ENCODE peak calls at places on chromosomes 12 and 14, in ten cellular contexts. One of them, this sample, is unnamed.

GRCh38 chr14:91115986-91116385 is 2.1 kb downstream of the DGLUCY start:
- DNase-seq in SK-N-SH: no peak
- DNase-seq in CD14-positive monocyte: no peak
- DNase-seq in right lobe of liver: no peak
- DNase-seq in lung: no peak
- DNase-seq in upper lobe of right lung: no peak
- DNase-seq in GM20000: no peak
- DNase-seq in IMR-90: peak
- DNase-seq in AG10803: no peak
- DNase-seq in esophagus squamous epithelium: no peak
- DNase-seq in this sample: no peak

GRCh38 chr14:101472518-101472849 is 88.8 kb upstream of the DIO3 start:
- DNase-seq in SK-N-SH: no peak
- DNase-seq in CD14-positive monocyte: no peak
- DNase-seq in right lobe of liver: no peak
- DNase-seq in lung: no peak
- DNase-seq in upper lobe of right lung: no peak
- DNase-seq in GM20000: no peak
- DNase-seq in IMR-90: no peak
- DNase-seq in AG10803: no peak
- DNase-seq in esophagus squamous epithelium: no peak
- DNase-seq in this sample: no peak

GRCh38 chr12:121748218-121748570 is 35.6 kb downstream of the TMEM120B start:
- DNase-seq in SK-N-SH: no peak
- DNase-seq in CD14-positive monocyte: no peak
- DNase-seq in right lobe of liver: no peak
- DNase-seq in lung: no peak
- DNase-seq in upper lobe of right lung: no peak
- DNase-seq in GM20000: no peak
- DNase-seq in IMR-90: no peak
- DNase-seq in AG10803: no peak
- DNase-seq in esophagus squamous epithelium: no peak
- DNase-seq in this sample: no peak

GRCh38 chr14:99497341-99497740 is 16.1 kb downstream of the CCNK start:
- DNase-seq in SK-N-SH: no peak
- DNase-seq in CD14-positive monocyte: no peak
- DNase-seq in right lobe of liver: no peak
- DNase-seq in lung: no peak
- DNase-seq in upper lobe of right lung: no peak
- DNase-seq in GM20000: no peak
- DNase-seq in IMR-90: no peak
- DNase-seq in AG10803: no peak
- DNase-seq in esophagus squamous epithelium: no peak
- DNase-seq in this sample: no peak

GRCh38 chr14:61706096-61706690 is 10.9 kb downstream of the HIF1A start:
- DNase-seq in SK-N-SH: no peak
- DNase-seq in CD14-positive monocyte: no peak
- DNase-seq in right lobe of liver: no peak
- DNase-seq in lung: no peak
- DNase-seq in upper lobe of right lung: no peak
- DNase-seq in GM20000: no peak
- DNase-seq in IMR-90: no peak
- DNase-seq in AG10803: no peak
- DNase-seq in esophagus squamous epithelium: no peak
- DNase-seq in this sample: no peak

GRCh38 chr12:75706786-75707605 is 195.6 kb upstream of the KRR1 start:
- DNase-seq in SK-N-SH: peak
- DNase-seq in CD14-positive monocyte: no peak
- DNase-seq in right lobe of liver: no peak
- DNase-seq in lung: no peak
- DNase-seq in upper lobe of right lung: no peak
- DNase-seq in GM20000: peak
- DNase-seq in IMR-90: peak
- DNase-seq in AG10803: peak
- DNase-seq in esophagus squamous epithelium: no peak
- DNase-seq in this sample: peak

GRCh38 chr14:75514673-75515630 is 7.3 kb upstream of the BATF start:
- DNase-seq in SK-N-SH: no peak
- DNase-seq in CD14-positive monocyte: no peak
- DNase-seq in right lobe of liver: no peak
- DNase-seq in lung: no peak
- DNase-seq in upper lobe of right lung: no peak
- DNase-seq in GM20000: no peak
- DNase-seq in IMR-90: peak
- DNase-seq in AG10803: no peak
- DNase-seq in esophagus squamous epithelium: no peak
- DNase-seq in this sample: no peak

GRCh38 chr14:65849558-65849957 is 437.0 kb downstream of the FUT8 start:
- DNase-seq in SK-N-SH: no peak
- DNase-seq in CD14-positive monocyte: no peak
- DNase-seq in right lobe of liver: no peak
- DNase-seq in lung: no peak
- DNase-seq in upper lobe of right lung: no peak
- DNase-seq in GM20000: no peak
- DNase-seq in IMR-90: no peak
- DNase-seq in AG10803: no peak
- DNase-seq in esophagus squamous epithelium: no peak
- DNase-seq in this sample: no peak

GRCh38 chr14:93207468-93208308 is 632 bp downstream of the UBR7 start:
- DNase-seq in SK-N-SH: peak
- DNase-seq in CD14-positive monocyte: no peak
- DNase-seq in right lobe of liver: no peak
- DNase-seq in lung: peak
- DNase-seq in upper lobe of right lung: no peak
- DNase-seq in GM20000: peak
- DNase-seq in IMR-90: peak
- DNase-seq in AG10803: peak
- DNase-seq in esophagus squamous epithelium: no peak
- DNase-seq in this sample: no peak

GRCh38 chr14:93201155-93201704 is 5.6 kb downstream of the GON7 start:
- DNase-seq in SK-N-SH: no peak
- DNase-seq in CD14-positive monocyte: no peak
- DNase-seq in right lobe of liver: no peak
- DNase-seq in lung: no peak
- DNase-seq in upper lobe of right lung: no peak
- DNase-seq in GM20000: no peak
- DNase-seq in IMR-90: no peak
- DNase-seq in AG10803: no peak
- DNase-seq in esophagus squamous epithelium: no peak
- DNase-seq in this sample: no peak

GRCh38 chr14:93212432-93212831 is 5.4 kb downstream of the UBR7 start:
- DNase-seq in SK-N-SH: no peak
- DNase-seq in CD14-positive monocyte: no peak
- DNase-seq in right lobe of liver: no peak
- DNase-seq in lung: no peak
- DNase-seq in upper lobe of right lung: no peak
- DNase-seq in GM20000: peak
- DNase-seq in IMR-90: no peak
- DNase-seq in AG10803: no peak
- DNase-seq in esophagus squamous epithelium: no peak
- DNase-seq in this sample: no peak

DNA sequence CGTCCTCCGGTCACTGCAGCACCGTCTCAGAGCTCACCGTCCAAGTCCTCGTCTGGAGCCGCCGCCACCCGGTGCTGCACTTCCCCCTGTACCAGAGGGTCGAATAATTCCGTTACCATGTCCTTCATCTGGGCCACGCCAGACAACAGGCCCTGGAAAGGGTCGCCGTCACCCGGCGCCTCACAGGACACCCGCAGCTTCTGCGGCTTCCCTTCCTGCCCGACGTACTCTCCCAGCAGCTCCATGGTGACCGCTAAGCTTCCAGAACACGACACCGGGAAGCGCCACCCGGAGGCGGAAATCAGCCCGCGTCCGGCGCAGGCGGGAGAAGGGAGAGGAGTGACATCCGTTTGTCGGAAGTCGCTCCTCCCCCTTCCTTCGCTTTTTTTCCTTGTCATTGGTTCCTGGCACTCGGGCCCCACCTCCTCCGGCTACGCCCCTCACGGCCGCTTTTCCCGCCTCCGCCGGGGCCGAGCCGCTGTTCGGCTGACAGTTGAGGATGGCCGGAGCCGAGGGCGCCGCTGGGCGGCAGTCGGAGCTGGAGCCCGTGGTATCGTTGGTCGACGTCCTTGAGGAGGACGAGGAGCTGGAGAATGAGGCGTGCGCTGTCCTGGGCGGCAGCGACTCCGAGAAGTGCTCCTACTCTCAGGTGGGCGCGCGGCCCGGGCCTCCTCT is at the start of the genes GON7 and UBR7:
- DNase-seq in SK-N-SH: peak
- DNase-seq in CD14-positive monocyte: peak
- DNase-seq in right lobe of liver: peak
- DNase-seq in lung: peak
- DNase-seq in upper lobe of right lung: peak
- DNase-seq in GM20000: peak
- DNase-seq in IMR-90: peak
- DNase-seq in AG10803: peak
- DNase-seq in esophagus squamous epithelium: peak
- DNase-seq in this sample: peak
- TF ChIP-seq CTCF in SK-N-SH: no peak
- TF ChIP-seq CTCF in CD14-positive monocyte: peak
- TF ChIP-seq CTCF in right lobe of liver: peak
- TF ChIP-seq CTCF in lung: peak
- TF ChIP-seq CTCF in upper lobe of right lung: peak
- TF ChIP-seq CTCF in GM20000: peak
- TF ChIP-seq CTCF in IMR-90: peak
- TF ChIP-seq CTCF in AG10803: peak
- TF ChIP-seq CTCF in esophagus squamous epithelium: no peak
- TF ChIP-seq CTCF in this sample: no peak

GRCh38 chr14:79352026-79352425 is 859.3 kb downstream of the DIO2 start:
- DNase-seq in SK-N-SH: no peak
- DNase-seq in CD14-positive monocyte: no peak
- DNase-seq in right lobe of liver: no peak
- DNase-seq in lung: no peak
- DNase-seq in upper lobe of right lung: no peak
- DNase-seq in GM20000: no peak
- DNase-seq in IMR-90: peak
- DNase-seq in AG10803: peak
- DNase-seq in esophagus squamous epithelium: no peak
- DNase-seq in this sample: no peak

GRCh38 chr14:79354336-79354735 is 857.0 kb downstream of the DIO2 start:
- DNase-seq in SK-N-SH: no peak
- DNase-seq in CD14-positive monocyte: no peak
- DNase-seq in right lobe of liver: no peak
- DNase-seq in lung: no peak
- DNase-seq in upper lobe of right lung: no peak
- DNase-seq in GM20000: no peak
- DNase-seq in IMR-90: peak
- DNase-seq in AG10803: no peak
- DNase-seq in esophagus squamous epithelium: no peak
- DNase-seq in this sample: no peak

GRCh38 chr14:79357307-79357706 is 854.0 kb downstream of the DIO2 start:
- DNase-seq in SK-N-SH: no peak
- DNase-seq in CD14-positive monocyte: no peak
- DNase-seq in right lobe of liver: no peak
- DNase-seq in lung: no peak
- DNase-seq in upper lobe of right lung: no peak
- DNase-seq in GM20000: no peak
- DNase-seq in IMR-90: no peak
- DNase-seq in AG10803: no peak
- DNase-seq in esophagus squamous epithelium: no peak
- DNase-seq in this sample: no peak

GRCh38 chr14:79356040-79356439 is 855.3 kb downstream of the DIO2 start:
- DNase-seq in SK-N-SH: no peak
- DNase-seq in CD14-positive monocyte: no peak
- DNase-seq in right lobe of liver: no peak
- DNase-seq in lung: no peak
- DNase-seq in upper lobe of right lung: no peak
- DNase-seq in GM20000: no peak
- DNase-seq in IMR-90: peak
- DNase-seq in AG10803: no peak
- DNase-seq in esophagus squamous epithelium: no peak
- DNase-seq in this sample: no peak
- TF ChIP-seq CTCF in SK-N-SH: no peak
- TF ChIP-seq CTCF in CD14-positive monocyte: no peak
- TF ChIP-seq CTCF in right lobe of liver: no peak
- TF ChIP-seq CTCF in lung: no peak
- TF ChIP-seq CTCF in upper lobe of right lung: no peak
- TF ChIP-seq CTCF in GM20000: no peak
- TF ChIP-seq CTCF in IMR-90: no peak
- TF ChIP-seq CTCF in AG10803: no peak
- TF ChIP-seq CTCF in esophagus squamous epithelium: no peak
- TF ChIP-seq CTCF in this sample: no peak

DNA sequence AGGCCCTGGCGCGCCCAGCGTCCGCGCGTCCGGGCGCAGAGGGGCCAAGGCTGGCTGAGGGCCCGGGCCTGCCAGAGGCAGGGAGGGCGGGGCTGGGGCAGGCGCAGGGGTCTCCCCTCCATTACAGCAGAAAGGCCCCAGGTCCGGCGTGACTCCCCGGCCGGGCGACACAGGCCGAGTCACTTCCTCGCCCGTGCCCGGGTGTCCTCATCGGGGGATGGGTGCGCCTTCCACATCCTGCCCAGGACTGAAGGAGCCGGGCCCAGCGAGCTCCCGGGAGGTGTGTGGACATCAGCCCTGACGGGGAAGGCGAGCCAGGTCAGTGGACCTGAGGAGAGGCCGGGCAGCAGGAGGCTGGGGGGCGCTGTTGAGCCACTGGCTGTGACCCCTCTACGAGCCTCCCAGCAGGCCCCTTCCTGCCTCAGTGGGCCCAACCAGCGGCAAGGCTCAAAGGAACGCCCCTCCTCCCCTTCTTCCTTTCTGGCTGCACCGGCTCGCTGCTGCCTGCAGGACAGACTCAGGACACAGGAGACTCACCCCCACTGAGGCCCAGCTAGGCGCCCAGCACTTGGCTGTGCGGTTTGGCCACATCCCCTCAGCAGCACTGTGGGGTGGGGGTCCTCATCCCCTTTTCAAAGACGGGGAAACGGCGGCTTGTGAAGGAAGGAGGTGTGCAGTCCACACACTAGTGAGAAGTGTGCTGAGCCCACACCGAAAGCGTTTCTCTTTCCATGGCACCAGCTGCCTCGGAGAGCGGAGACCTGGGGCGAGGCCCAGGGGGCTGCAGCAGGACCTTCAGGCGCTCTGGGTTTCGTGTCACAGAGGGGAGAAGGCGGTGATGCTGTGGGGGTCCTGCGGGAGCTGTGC is 606 bp downstream of the TNFAIP2 start:
- DNase-seq in SK-N-SH: no peak
- DNase-seq in CD14-positive monocyte: peak
- DNase-seq in right lobe of liver: peak
- DNase-seq in lung: peak
- DNase-seq in upper lobe of right lung: no peak
- DNase-seq in GM20000: peak
- DNase-seq in IMR-90: no peak
- DNase-seq in AG10803: peak
- DNase-seq in esophagus squamous epithelium: no peak
- DNase-seq in this sample: no peak
- TF ChIP-seq CTCF in SK-N-SH: peak
- TF ChIP-seq CTCF in CD14-positive monocyte: peak
- TF ChIP-seq CTCF in right lobe of liver: peak
- TF ChIP-seq CTCF in lung: no peak
- TF ChIP-seq CTCF in upper lobe of right lung: peak
- TF ChIP-seq CTCF in GM20000: peak
- TF ChIP-seq CTCF in IMR-90: peak
- TF ChIP-seq CTCF in AG10803: peak
- TF ChIP-seq CTCF in esophagus squamous epithelium: peak
- TF ChIP-seq CTCF in this sample: peak

DNA sequence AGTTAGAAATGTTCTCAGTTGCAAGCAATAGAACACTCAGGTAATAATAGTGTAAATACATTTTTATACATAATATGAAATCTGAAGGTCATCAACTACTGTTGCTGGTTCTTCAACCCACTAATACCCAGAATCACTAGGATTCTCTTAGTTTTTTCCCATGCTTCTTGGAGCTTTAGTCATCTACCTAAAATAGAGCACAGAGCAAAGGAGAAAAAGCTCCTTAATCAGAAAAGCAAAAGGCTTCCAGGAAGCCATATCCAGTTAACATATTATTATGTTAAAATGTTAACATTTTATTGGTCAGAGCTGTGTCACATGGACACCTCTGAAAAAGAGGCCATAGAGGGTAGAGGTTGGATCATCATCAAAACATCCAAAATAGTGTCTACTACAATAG is 57.0 kb downstream of the CCER1 start:
- DNase-seq in SK-N-SH: no peak
- DNase-seq in CD14-positive monocyte: no peak
- DNase-seq in right lobe of liver: no peak
- DNase-seq in lung: no peak
- DNase-seq in upper lobe of right lung: no peak
- DNase-seq in GM20000: no peak
- DNase-seq in IMR-90: peak
- DNase-seq in AG10803: no peak
- DNase-seq in esophagus squamous epithelium: no peak
- DNase-seq in this sample: no peak
- TF ChIP-seq CTCF in SK-N-SH: no peak
- TF ChIP-seq CTCF in CD14-positive monocyte: no peak
- TF ChIP-seq CTCF in right lobe of liver: no peak
- TF ChIP-seq CTCF in lung: no peak
- TF ChIP-seq CTCF in upper lobe of right lung: no peak
- TF ChIP-seq CTCF in GM20000: no peak
- TF ChIP-seq CTCF in IMR-90: no peak
- TF ChIP-seq CTCF in AG10803: no peak
- TF ChIP-seq CTCF in esophagus squamous epithelium: no peak
- TF ChIP-seq CTCF in this sample: no peak